ENCODE peak calls at places on chromosome 18, in seven cellular contexts. S, P, R, Y, X, T and A are unnamed samples.

GRCh38 chr18:75114231-75114630 is 94.7 kb downstream of the PTGR3 start:
- DNase-seq in S (no peak), P (no peak), R (no peak), Y (no peak), X (no peak), T (no peak), A (no peak)

GRCh38 chr18:22765889-22766288 is 167.2 kb upstream of the RBBP8 start:
- DNase-seq in S (no peak), P (no peak), R (no peak), Y (no peak), X (no peak), T (no peak), A (no peak)

GRCh38 chr18:70365361-70365760 is 76.5 kb downstream of the SOCS6 start:
- DNase-seq in S (no peak), P (no peak), R (no peak), Y (no peak), X (no peak), T (no peak), A (no peak)

GRCh38 chr18:63523660-63524059 is 18.5 kb upstream of the SERPINB12 start:
- DNase-seq in S (no peak), P (no peak), R (no peak), Y (no peak), X (no peak), T (peak), A (no peak)

GRCh38 chr18:63292844-63293683 is 26.5 kb downstream of the BCL2 start:
- DNase-seq in S (peak), P (no peak), R (no peak), Y (no peak), X (peak), T (no peak), A (peak)

GRCh38 chr18:78295271-78295670 is 684.3 kb upstream of the SALL3 start:
- DNase-seq in S (no peak), P (no peak), R (no peak), Y (no peak), X (no peak), T (no peak), A (no peak)

GRCh38 chr18:54973046-54973445 is 13.8 kb upstream of the CCDC68 start:
- DNase-seq in S (no peak), P (no peak), R (no peak), Y (no peak), X (no peak), T (no peak), A (no peak)

GRCh38 chr18:10304853-10305252 is 149.6 kb upstream of the APCDD1 start:
- DNase-seq in S (peak), P (no peak), R (no peak), Y (peak), X (no peak), T (peak), A (peak)

GRCh38 chr18:21444465-21445023 is 156.0 kb downstream of the ESCO1 start:
- DNase-seq in S (no peak), P (no peak), R (peak), Y (peak), X (peak), T (peak), A (no peak)

GRCh38 chr18:53799134-53799533 is 425.3 kb downstream of the MBD2 start:
- DNase-seq in S (no peak), P (no peak), R (no peak), Y (peak), X (no peak), T (peak), A (no peak)

GRCh38 chr18:31261792-31262582 is 56.0 kb upstream of the DSG1 start:
- DNase-seq in S (no peak), P (no peak), R (no peak), Y (no peak), X (no peak), T (no peak), A (no peak)

GRCh38 chr18:48740068-48740440 is 201.2 kb downstream of the CTIF start:
- DNase-seq in S (peak), P (no peak), R (no peak), Y (no peak), X (no peak), T (no peak), A (peak)

GRCh38 chr18:51064256-51064655 is 34.2 kb downstream of the SMAD4 start:
- DNase-seq in S (no peak), P (no peak), R (no peak), Y (no peak), X (no peak), T (no peak), A (no peak)

GRCh38 chr18:42082415-42083234 is 127.6 kb downstream of the PIK3C3 start:
- DNase-seq in S (no peak), P (no peak), R (no peak), Y (no peak), X (peak), T (no peak), A (no peak)

GRCh38 chr18:55275042-55275897 is 312.7 kb downstream of the TCF4 start:
- DNase-seq in S (peak), P (no peak), R (peak), Y (peak), X (peak), T (peak), A (peak)

GRCh38 chr18:48949606-48950535 is 894 bp downstream of the SMAD7 start:
- DNase-seq in S (no peak), P (no peak), R (peak), Y (no peak), X (peak), T (no peak), A (no peak)

GRCh38 chr18:57062841-57063240 is 84.0 kb upstream of the BOD1L2 start:
- DNase-seq in S (no peak), P (no peak), R (no peak), Y (no peak), X (no peak), T (no peak), A (no peak)

GRCh38 chr18:59022167-59022945 is 117.3 kb upstream of the SEC11C start:
- DNase-seq in S (peak), P (no peak), R (no peak), Y (no peak), X (no peak), T (peak), A (no peak)

GRCh38 chr18:55419132-55419938 is 168.7 kb downstream of the TCF4 start:
- DNase-seq in S (no peak), P (no peak), R (no peak), Y (no peak), X (no peak), T (peak), A (no peak)

GRCh38 chr18:54269924-54270844 is 867 bp downstream of the POLI start:
- DNase-seq in S (peak), P (peak), R (peak), Y (no peak), X (peak), T (peak), A (no peak)

GRCh38 chr18:9629709-9630108 is 15.3 kb upstream of the PPP4R1 start:
- DNase-seq in S (no peak), P (no peak), R (no peak), Y (no peak), X (no peak), T (peak), A (no peak)

GRCh38 chr18:41923495-41923894 is 31.5 kb upstream of the PIK3C3 start:
- DNase-seq in S (no peak), P (no peak), R (no peak), Y (no peak), X (no peak), T (no peak), A (no peak)

GRCh38 chr18:54958711-54959625 is at the start of gene CCDC68:
- DNase-seq in S (peak), P (no peak), R (no peak), Y (no peak), X (no peak), T (no peak), A (peak)